ENCODE peak calls at places on chromosomes 2 and 18, in four cellular contexts. R, G, A and O are unnamed samples.

GRCh38 chr2:105396254-105397024 is 2.4 kb downstream of the FHL2 start:
- DNase-seq in R (peak), G (peak), A (no peak), O (no peak)

GRCh38 chr2:42086500-42086953 is 38.7 kb downstream of the PKDCC start:
- DNase-seq in R (no peak), G (peak), A (no peak), O (no peak)

GRCh38 chr2:128341621-128342020 is 23.0 kb upstream of the HS6ST1 start:
- DNase-seq in R (no peak), G (no peak), A (no peak), O (no peak)

GRCh38 chr2:235690082-235690808 is 196.4 kb downstream of the AGAP1 start:
- DNase-seq in R (no peak), G (peak), A (no peak), O (no peak)

GRCh38 chr2:15941483-15941853 is 1.1 kb downstream of the MYCN start:
- DNase-seq in R (no peak), G (peak), A (no peak), O (no peak)

GRCh38 chr2:125106710-125107109 is 1081.6 kb downstream of the CNTNAP5 start:
- DNase-seq in R (no peak), G (no peak), A (no peak), O (no peak)

GRCh38 chr18:7233398-7233797 is 2.5 kb downstream of the LRRC30 start:
- DNase-seq in R (no peak), G (no peak), A (no peak), O (no peak)

GRCh38 chr2:20350105-20350712 is 435 bp downstream of the PUM2 start:
- DNase-seq in R (no peak), G (peak), A (peak), O (peak)

GRCh38 chr2:190812506-190813294 is 67.9 kb upstream of the GLS start:
- DNase-seq in R (no peak), G (no peak), A (no peak), O (no peak)

GRCh38 chr2:19819097-19820065 is 82.4 kb downstream of the TTC32 start:
- DNase-seq in R (peak), G (no peak), A (no peak), O (no peak)

GRCh38 chr2:240410808-240411207 is 24.7 kb upstream of the GPC1 start:
- DNase-seq in R (no peak), G (no peak), A (no peak), O (no peak)

GRCh38 chr2:3186766-3187165 is 190.9 kb downstream of the EIPR1 start:
- DNase-seq in R (no peak), G (no peak), A (no peak), O (no peak)

GRCh38 chr2:134446431-134447091 is 192.7 kb downstream of the MGAT5 start:
- DNase-seq in R (no peak), G (no peak), A (no peak), O (no peak)

GRCh38 chr2:171167352-171167997 is 6.8 kb upstream of the TLK1 start:
- DNase-seq in R (no peak), G (no peak), A (no peak), O (no peak)

GRCh38 chr2:98565941-98566340 is 42.4 kb downstream of the COA5 start:
- DNase-seq in R (no peak), G (no peak), A (no peak), O (no peak)

GRCh38 chr2:69452687-69453086 is 15.5 kb upstream of the NFU1 start:
- DNase-seq in R (no peak), G (no peak), A (no peak), O (no peak)

GRCh38 chr2:155095613-155096012 is 397.1 kb downstream of the KCNJ3 start:
- DNase-seq in R (no peak), G (no peak), A (no peak), O (no peak)

GRCh38 chr18:69387181-69387580 is 13.5 kb upstream of the DOK6 start:
- DNase-seq in R (no peak), G (no peak), A (no peak), O (no peak)

GRCh38 chr2:207768891-207769596 is 662 bp downstream of the FZD5 start:
- DNase-seq in R (peak), G (peak), A (no peak), O (no peak)

GRCh38 chr2:37201766-37202165 is 5.5 kb downstream of the CEBPZOS start:
- DNase-seq in R (no peak), G (no peak), A (no peak), O (no peak)

GRCh38 chr2:159012142-159012541 is 43.7 kb downstream of the TANC1 start:
- DNase-seq in R (no peak), G (no peak), A (no peak), O (no peak)

GRCh38 chr2:148503511-148503910 is 141.0 kb upstream of the EPC2 start:
- DNase-seq in R (no peak), G (no peak), A (no peak), O (no peak)

GRCh38 chr2:75716406-75716805 is 5.7 kb upstream of the GCFC2 start:
- DNase-seq in R (no peak), G (no peak), A (no peak), O (no peak)

GRCh38 chr2:127400897-127401756 is 13.4 kb upstream of the MAP3K2 start:
- DNase-seq in R (peak), G (peak), A (no peak), O (no peak)

GRCh38 chr18:47847635-47848034 is 82.8 kb downstream of the SMAD2 start:
- DNase-seq in R (no peak), G (no peak), A (no peak), O (no peak)

GRCh38 chr2:159110784-159111183 is 142.3 kb downstream of the TANC1 start:
- DNase-seq in R (no peak), G (no peak), A (no peak), O (no peak)

GRCh38 chr2:38945372-38945771 is 55.7 kb downstream of the ARHGEF33 start:
- DNase-seq in R (no peak), G (no peak), A (no peak), O (peak)

GRCh38 chr2:29042581-29043075 is 31.7 kb downstream of the PCARE start:
- DNase-seq in R (no peak), G (no peak), A (no peak), O (no peak)

GRCh38 chr2:179842498-179843153 is 18.8 kb downstream of the ZNF385B start:
- DNase-seq in R (no peak), G (peak), A (no peak), O (no peak)

GRCh38 chr2:229169751-229170150 is 101.3 kb downstream of the PID1 start:
- DNase-seq in R (no peak), G (no peak), A (no peak), O (no peak)

GRCh38 chr2:99692785-99693184 is 203.0 kb upstream of the REV1 start:
- DNase-seq in R (no peak), G (no peak), A (no peak), O (no peak)

GRCh38 chr2:8103085-8103708 is 578.7 kb upstream of the ID2 start:
- DNase-seq in R (no peak), G (no peak), A (no peak), O (no peak)

GRCh38 chr2:36919041-36919837 is 47.1 kb downstream of the STRN start:
- DNase-seq in R (no peak), G (no peak), A (no peak), O (no peak)

GRCh38 chr2:120830096-120830830 is 94.6 kb downstream of the GLI2 start:
- DNase-seq in R (no peak), G (no peak), A (no peak), O (no peak)

GRCh38 chr2:173989160-173989885 is 24.1 kb upstream of the SP3 start:
- DNase-seq in R (no peak), G (no peak), A (no peak), O (no peak)